ENCODE peak calls at places on chromosomes 7 and 10, in four cellular contexts. W is IMR-90, U is fibroblast of lung, Z is PC-3. R is an unnamed sample.

GRCh38 chr10:113178771-113179170 is 228.7 kb downstream of the TCF7L2 start:
- DNase-seq in Z (no peak), W (no peak), U (no peak), R (no peak)

GRCh38 chr7:64045301-64046040 is at the start of gene ZNF727:
- DNase-seq in W (no peak), U (no peak), Z (no peak), R (no peak)

GRCh38 chr10:1489801-1490200 is 247.5 kb downstream of the ADARB2 start:
- DNase-seq in W (no peak), Z (no peak), U (no peak), R (no peak)

GRCh38 chr7:89593125-89593524 is 561.1 kb upstream of the STEAP1 start:
- DNase-seq in Z (no peak), W (no peak), U (no peak), R (no peak)

GRCh38 chr7:79452495-79453265 is 787 bp downstream of the MAGI2 start:
- DNase-seq in W (peak; percentile 26), Z (no peak), U (peak; percentile 14), R (peak; percentile 8)

GRCh38 chr10:126569513-126570447 is 100.7 kb downstream of the C10orf90 start:
- DNase-seq in W (peak; percentile 85), Z (peak; percentile 67), U (peak; percentile 92), R (peak; percentile 92)

GRCh38 chr10:8088504-8088903 is 34.0 kb downstream of the GATA3 start:
- DNase-seq in W (no peak), Z (no peak), U (no peak), R (no peak)

GRCh38 chr10:31526178-31526577 is 207.2 kb downstream of the ZEB1 start:
- DNase-seq in U (no peak), W (no peak), Z (no peak), R (no peak)

GRCh38 chr7:51111256-51111655 is 205.4 kb downstream of the COBL start:
- DNase-seq in U (no peak), W (no peak), Z (no peak), R (no peak)

GRCh38 chr7:96080021-96080420 is 241.9 kb downstream of the SLC25A13 start:
- DNase-seq in Z (peak; percentile 79), U (no peak), W (peak; percentile 37), R (no peak)

GRCh38 chr10:130218936-130219335 is 82.7 kb downstream of the GLRX3 start:
- DNase-seq in W (no peak), U (no peak), Z (no peak), R (no peak)

GRCh38 chr10:132641966-132642731 is 104.6 kb downstream of the INPP5A start:
- DNase-seq in Z (no peak), W (no peak), U (no peak), R (no peak)

GRCh38 chr10:103921750-103922195 is 3.8 kb upstream of the STN1 start:
- DNase-seq in Z (no peak), W (peak; percentile 31), U (peak; percentile 18), R (no peak)

GRCh38 chr7:149854611-149855367 is 16.6 kb downstream of the ZNF862 start:
- DNase-seq in U (peak; percentile 62), Z (peak; percentile 17), W (peak; percentile 51), R (peak; percentile 48)

GRCh38 chr7:31373337-31374289 is 33.1 kb upstream of the NEUROD6 start:
- DNase-seq in W (peak; percentile 34), U (peak; percentile 45), Z (peak; percentile 76), R (peak; percentile 29)

GRCh38 chr7:24831240-24831639 is 74.0 kb upstream of the GSDME start:
- DNase-seq in Z (peak; percentile 22), U (peak; percentile 77), W (peak; percentile 68), R (peak; percentile 75)

DNA sequence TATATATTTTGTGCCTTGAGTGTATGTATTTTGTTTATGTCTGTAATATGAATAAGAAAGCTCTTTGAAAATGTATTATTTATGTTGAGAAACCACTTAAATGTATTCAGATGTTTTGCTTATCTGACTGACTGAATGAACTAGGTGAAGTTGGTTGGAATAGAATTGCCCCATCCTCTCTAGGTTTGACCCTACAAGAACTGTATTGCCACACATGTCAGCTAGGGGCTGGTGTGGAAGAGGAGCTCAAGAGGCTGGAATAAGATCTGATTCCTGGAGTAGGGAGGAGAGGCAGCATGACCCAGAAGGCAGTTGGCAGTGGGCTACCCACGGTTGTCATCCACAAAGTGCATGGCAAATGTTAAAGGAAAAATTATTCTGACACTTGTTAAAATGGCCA is 9.1 kb downstream of the SSMEM1 start:
- DNase-seq in Z (no peak), U (no peak), W (no peak), R (no peak)
- H2AFZ ChIP-seq in Z (no peak overlapping the region), U (no peak overlapping the region), W (no peak overlapping the region), R (no peak overlapping the region)

DNA sequence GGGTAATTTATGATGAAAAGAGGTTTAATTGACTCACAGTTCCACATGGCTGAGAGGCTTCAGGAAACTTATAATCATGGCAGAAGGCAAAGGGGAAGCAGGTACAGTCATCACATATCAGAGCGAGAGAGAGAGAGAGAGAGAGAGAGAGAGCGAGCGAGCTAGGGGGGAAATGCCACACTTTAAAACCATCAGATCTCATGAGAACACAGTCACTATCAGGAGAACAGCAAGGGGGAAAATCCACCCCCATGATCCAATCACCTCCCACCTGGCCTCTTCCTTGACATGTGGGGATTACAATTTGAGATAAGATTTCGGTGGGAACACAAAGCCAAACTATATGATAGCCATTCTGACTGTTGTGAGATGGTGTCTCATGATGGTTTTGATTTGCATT is 576.3 kb downstream of the GFRA1 start:
- DNase-seq in U (no peak), Z (no peak), W (no peak), R (no peak)
- TF ChIP-seq CTCF in U (no peak), Z (no peak), W (no peak), R (no peak)

DNA sequence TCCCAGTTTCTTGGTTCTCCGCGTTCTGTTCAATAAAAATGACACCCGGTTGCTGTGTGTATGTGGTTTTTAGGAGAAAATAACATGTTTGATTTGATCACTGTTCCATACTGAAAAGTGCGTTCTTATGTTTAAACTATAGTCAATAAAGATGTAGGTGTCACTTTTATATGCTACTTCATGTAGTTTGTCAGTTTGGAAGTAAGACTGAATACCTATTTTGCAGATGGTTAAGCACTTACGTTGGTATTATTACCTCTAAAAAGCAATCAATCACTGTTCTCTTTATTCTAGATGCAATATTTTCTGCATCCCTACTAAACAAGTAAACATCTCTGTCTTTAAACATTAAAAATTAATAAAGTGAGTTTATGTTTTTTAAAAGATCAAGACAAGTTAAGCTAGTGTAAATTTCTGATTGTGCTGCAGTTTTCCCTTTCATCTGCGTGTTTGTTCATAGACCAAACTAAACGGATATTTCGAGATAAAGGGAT is 670 bp downstream of the KIF11 start:
- DNase-seq in W (no peak), U (no peak), Z (no peak), R (no peak)
- H2AFZ ChIP-seq in W (peak overlapping the region; percentile 89), U (peak overlapping the region; percentile 70), Z (peak overlapping the region; percentile 80), R (peak overlapping the region; percentile 83)

GRCh38 chr10:93702278-93703001 is at the start of gene FRA10AC1:
- DNase-seq in U (peak; percentile 92), W (peak; percentile 92), Z (peak; percentile 80), R (peak; percentile 87)
- TF ChIP-seq CTCF in U (peak; percentile 41), W (peak; percentile 45), Z (peak; percentile 60), R (peak; percentile 11)

GRCh38 chr7:143284591-143285453 is at the start of gene TMEM139:
- DNase-seq in U (no peak), Z (peak; percentile 29), W (no peak), R (no peak)
- H2AFZ ChIP-seq in U (no peak within 1 kb of the TSS), Z (peak within 1 kb of the TSS; percentile 72), W (peak within 1 kb of the TSS; percentile 66), R (no peak within 1 kb of the TSS)

GRCh38 chr10:51377932-51378206 is 303.6 kb downstream of the PRKG1 start:
- DNase-seq in W (peak; percentile 24), U (peak; percentile 15), Z (peak; percentile 64), R (no peak)
- TF ChIP-seq CTCF in W (no peak), U (no peak), Z (no peak), R (no peak)